ENCODE peak calls at places on chromosomes 3 and 15, in ten cellular contexts. K is neural crest cell, D is transverse colon, O is IMR-90, S is GM12892, Z is NCI-H2171 treated with DMSO at 0.1 percent for 48 hours, I is endothelial cell, B is EH, J is fibroblast of the conjunctiva, M is activated T-cell treated with anti-CD3 and anti-CD28 coated beads for 1 hour. P is an unnamed sample.

GRCh38 chr3:76310661-76311060 is 525.3 kb upstream of the ZNF717 start:
- DNase-seq in K (no peak), D (no peak), O (no peak), S (no peak), Z (no peak), I (no peak), B (no peak), J (no peak), M (no peak), P (peak)

GRCh38 chr15:41780266-41780665 is 6.0 kb downstream of the MAPKBP1 start:
- DNase-seq in K (no peak), D (no peak), O (peak), S (no peak), Z (no peak), I (no peak), B (no peak), J (no peak), M (no peak), P (no peak)

GRCh38 chr3:58206406-58207011 is 4.3 kb downstream of the DNASE1L3 start:
- DNase-seq in K (no peak), D (no peak), O (peak), S (no peak), Z (no peak), I (no peak), B (peak), J (no peak), M (no peak), P (no peak)

GRCh38 chr3:159451067-159451466 is 537.6 kb upstream of the IL12A start:
- DNase-seq in K (no peak), D (no peak), O (no peak), S (no peak), Z (no peak), I (no peak), B (no peak), J (no peak), M (no peak), P (peak)

GRCh38 chr15:89888214-89888804 is 5.5 kb downstream of the AP3S2 start:
- DNase-seq in K (no peak), D (peak), O (peak), S (no peak), Z (peak), I (no peak), B (peak), J (peak), M (no peak), P (peak)

GRCh38 chr3:46213201-46213600 is 5.1 kb upstream of the CCR1 start:
- DNase-seq in K (no peak), D (no peak), O (no peak), S (no peak), Z (no peak), I (no peak), B (no peak), J (no peak), M (no peak), P (no peak)

GRCh38 chr15:38217181-38217580 is 35.5 kb upstream of the SPRED1 start:
- DNase-seq in K (no peak), D (no peak), O (peak), S (no peak), Z (no peak), I (no peak), B (peak), J (peak), M (no peak), P (peak)

GRCh38 chr3:64238971-64239667 is 13.9 kb upstream of the PRICKLE2 start:
- DNase-seq in K (no peak), D (peak), O (peak), S (no peak), Z (peak), I (no peak), B (peak), J (peak), M (no peak), P (peak)

GRCh38 chr3:38618343-38618742 is 31.1 kb downstream of the SCN5A start:
- DNase-seq in K (no peak), D (no peak), O (no peak), S (no peak), Z (no peak), I (no peak), B (no peak), J (no peak), M (no peak), P (no peak)

GRCh38 chr3:194336601-194337355 is 14.3 kb downstream of the CPN2 start:
- DNase-seq in K (no peak), D (no peak), O (no peak), S (no peak), Z (no peak), I (no peak), B (no peak), J (no peak), M (no peak), P (no peak)

GRCh38 chr3:60289356-60289935 is 961.8 kb downstream of the FHIT start:
- DNase-seq in K (no peak), D (no peak), O (peak), S (no peak), Z (no peak), I (no peak), B (no peak), J (no peak), M (no peak), P (no peak)

GRCh38 chr3:149162007-149162406 is 32.6 kb downstream of the HPS3 start:
- DNase-seq in K (no peak), D (no peak), O (no peak), S (no peak), Z (no peak), I (no peak), B (no peak), J (no peak), M (no peak), P (no peak)

GRCh38 chr3:196502775-196503181 is 790 bp downstream of the RNF168 start:
- DNase-seq in K (peak), D (peak), O (peak), S (peak), Z (peak), I (peak), B (peak), J (peak), M (peak), P (peak)

GRCh38 chr3:185935465-185936263 is 2.1 kb downstream of the TRA2B start:
- DNase-seq in K (no peak), D (no peak), O (peak), S (no peak), Z (no peak), I (no peak), B (peak), J (no peak), M (no peak), P (no peak)

GRCh38 chr15:101439285-101439919 is 50.1 kb downstream of the PCSK6 start:
- DNase-seq in K (no peak), D (no peak), O (no peak), S (no peak), Z (no peak), I (no peak), B (peak), J (peak), M (no peak), P (peak)

GRCh38 chr3:9339750-9340449 is 23.0 kb upstream of the THUMPD3 start:
- DNase-seq in K (no peak), D (no peak), O (peak), S (no peak), Z (no peak), I (no peak), B (no peak), J (peak), M (no peak), P (no peak)

GRCh38 chr3:69741057-69741830 is 2.0 kb downstream of the MITF start:
- DNase-seq in K (no peak), D (no peak), O (no peak), S (no peak), Z (no peak), I (no peak), B (no peak), J (no peak), M (no peak), P (no peak)

GRCh38 chr3:111506435-111506834 is 35.6 kb upstream of the CD96 start:
- DNase-seq in K (no peak), D (no peak), O (no peak), S (no peak), Z (no peak), I (no peak), B (no peak), J (no peak), M (no peak), P (no peak)

GRCh38 chr3:116969646-116970045 is 260.1 kb downstream of the TUSC7 start:
- DNase-seq in K (no peak), D (no peak), O (no peak), S (no peak), Z (no peak), I (no peak), B (no peak), J (no peak), M (no peak), P (no peak)

GRCh38 chr15:91100561-91101355 is 701 bp downstream of the SV2B start:
- DNase-seq in K (no peak), D (no peak), O (peak), S (no peak), Z (no peak), I (no peak), B (peak), J (no peak), M (no peak), P (peak)

GRCh38 chr15:96183020-96183926 is 147.2 kb upstream of the NR2F2 start:
- DNase-seq in K (no peak), D (no peak), O (no peak), S (no peak), Z (no peak), I (no peak), B (no peak), J (no peak), M (no peak), P (no peak)

GRCh38 chr3:153503873-153504272 is 341.8 kb downstream of the RAP2B start:
- DNase-seq in K (no peak), D (no peak), O (no peak), S (no peak), Z (no peak), I (no peak), B (no peak), J (no peak), M (no peak), P (no peak)

GRCh38 chr3:43390255-43390588 is 103.9 kb downstream of the SNRK start:
- DNase-seq in K (no peak), D (no peak), O (no peak), S (no peak), Z (no peak), I (peak), B (no peak), J (no peak), M (no peak), P (no peak)

GRCh38 chr15:50424066-50424890 is at the start of gene USP8:
- DNase-seq in K (peak), D (peak), O (peak), S (peak), Z (peak), I (peak), B (peak), J (peak), M (peak), P (peak)

GRCh38 chr15:85886345-85886935 is 91.7 kb upstream of the KLHL25 start:
- DNase-seq in K (no peak), D (no peak), O (no peak), S (no peak), Z (peak), I (no peak), B (no peak), J (no peak), M (no peak), P (no peak)

GRCh38 chr3:38524141-38524739 is 28.1 kb downstream of the EXOG start:
- DNase-seq in K (no peak), D (no peak), O (peak), S (no peak), Z (no peak), I (no peak), B (peak), J (no peak), M (no peak), P (no peak)

GRCh38 chr3:101548527-101549105 is 13.1 kb upstream of the TRMT10C start:
- DNase-seq in K (no peak), D (no peak), O (no peak), S (no peak), Z (no peak), I (no peak), B (no peak), J (no peak), M (no peak), P (no peak)

GRCh38 chr3:136366289-136366688 is 116.1 kb downstream of the PCCB start:
- DNase-seq in K (no peak), D (no peak), O (peak), S (no peak), Z (peak), I (no peak), B (peak), J (no peak), M (no peak), P (no peak)

GRCh38 chr3:66396161-66396760 is 104.6 kb downstream of the LRIG1 start:
- DNase-seq in K (no peak), D (no peak), O (no peak), S (no peak), Z (no peak), I (no peak), B (no peak), J (no peak), M (no peak), P (no peak)

GRCh38 chr3:158791259-158791920 is 10.5 kb upstream of the MFSD1 start:
- DNase-seq in K (no peak), D (no peak), O (peak), S (no peak), Z (peak), I (peak), B (peak), J (peak), M (no peak), P (peak)

GRCh38 chr3:21750831-21751391 is at the start of gene ZNF385D:
- DNase-seq in K (peak), D (no peak), O (peak), S (no peak), Z (peak), I (peak), B (peak), J (peak), M (no peak), P (no peak)

GRCh38 chr15:57376695-57377477 is 581 bp downstream of the CGNL1 start:
- DNase-seq in K (peak), D (no peak), O (peak), S (no peak), Z (peak), I (peak), B (peak), J (no peak), M (no peak), P (peak)

GRCh38 chr3:148606979-148607378 is 90.7 kb upstream of the AGTR1 start:
- DNase-seq in K (no peak), D (peak), O (peak), S (no peak), Z (no peak), I (no peak), B (no peak), J (no peak), M (no peak), P (no peak)

GRCh38 chr15:31004220-31004733 is 12.8 kb upstream of the MTMR10 start:
- DNase-seq in K (no peak), D (peak), O (no peak), S (no peak), Z (no peak), I (peak), B (peak), J (no peak), M (no peak), P (peak)

GRCh38 chr15:59516655-59517461 is 78.9 kb downstream of the FAM81A start:
- DNase-seq in K (no peak), D (no peak), O (no peak), S (no peak), Z (no peak), I (no peak), B (no peak), J (no peak), M (no peak), P (no peak)

GRCh38 chr3:44478055-44478468 is 592 bp upstream of the ZNF445 start:
- DNase-seq in K (no peak), D (no peak), O (no peak), S (no peak), Z (no peak), I (no peak), B (no peak), J (no peak), M (no peak), P (no peak)